ENCODE peak calls at places on chromosome 22, in seven cellular contexts. G is GM20000, A is tibial artery, E is foreskin fibroblast, F is right lobe of liver, D is left ventricle myocardium inferior, O is GM13977. J is an unnamed sample.

GRCh38 chr22:27262371-27262770 is 539.2 kb downstream of the MN1 start:
- DNase-seq in G (no peak), A (no peak), E (no peak), F (no peak), D (no peak), O (no peak), J (no peak)

GRCh38 chr22:23121026-23121823 is 20.6 kb downstream of the RSPH14 start:
- DNase-seq in G (no peak), A (no peak), E (peak), F (no peak), D (no peak), O (no peak), J (no peak)

GRCh38 chr22:27046126-27046525 is 388.7 kb downstream of the MIAT start:
- DNase-seq in G (no peak), A (no peak), E (no peak), F (no peak), D (no peak), O (no peak), J (no peak)

GRCh38 chr22:46963672-46964545 is 201.5 kb downstream of the TBC1D22A start:
- DNase-seq in G (no peak), A (no peak), E (no peak), F (peak), D (no peak), O (no peak), J (no peak)

GRCh38 chr22:32416556-32417085 is 4.6 kb upstream of the RTCB start:
- DNase-seq in G (no peak), A (no peak), E (no peak), F (no peak), D (no peak), O (no peak), J (no peak)

GRCh38 chr22:49328630-49329405 is 498.9 kb downstream of the BRD1 start:
- DNase-seq in G (no peak), A (no peak), E (no peak), F (no peak), D (no peak), O (peak), J (no peak)

GRCh38 chr22:39925273-39925672 is 24.4 kb downstream of the GRAP2 start:
- DNase-seq in G (no peak), A (no peak), E (no peak), F (no peak), D (no peak), O (no peak), J (no peak)

GRCh38 chr22:44839721-44840120 is 87.3 kb downstream of the ARHGAP8 start:
- DNase-seq in G (no peak), A (no peak), E (no peak), F (peak), D (no peak), O (no peak), J (no peak)

GRCh38 chr22:47049078-47049609 is 286.7 kb downstream of the TBC1D22A start:
- DNase-seq in G (peak), A (no peak), E (no peak), F (peak), D (no peak), O (no peak), J (peak)

GRCh38 chr22:32636884-32637283 is 162.3 kb downstream of the FBXO7 start:
- DNase-seq in G (no peak), A (no peak), E (no peak), F (no peak), D (no peak), O (no peak), J (no peak)

GRCh38 chr22:36298601-36299000 is 45.7 kb downstream of the APOL1 start:
- DNase-seq in G (no peak), A (no peak), E (no peak), F (peak), D (no peak), O (no peak), J (no peak)

GRCh38 chr22:24744638-24745037 is 29.9 kb downstream of the PIWIL3 start:
- DNase-seq in G (no peak), A (no peak), E (no peak), F (no peak), D (no peak), O (no peak), J (no peak)

GRCh38 chr22:50603511-50604255 is 3.1 kb downstream of the MAPK8IP2 start:
- DNase-seq in G (peak), A (no peak), E (peak), F (no peak), D (no peak), O (peak), J (no peak)

GRCh38 chr22:41273128-41273527 is 12.9 kb downstream of the RANGAP1 start:
- DNase-seq in G (no peak), A (no peak), E (no peak), F (no peak), D (no peak), O (no peak), J (no peak)

GRCh38 chr22:34669001-34669400 is 397.0 kb upstream of the ISX start:
- DNase-seq in G (no peak), A (no peak), E (peak), F (no peak), D (no peak), O (no peak), J (no peak)

GRCh38 chr22:47674600-47674999 is 912.1 kb downstream of the TBC1D22A start:
- DNase-seq in G (no peak), A (no peak), E (no peak), F (no peak), D (no peak), O (no peak), J (no peak)

GRCh38 chr22:49344196-49344595 is 483.5 kb downstream of the BRD1 start:
- DNase-seq in G (no peak), A (no peak), E (no peak), F (no peak), D (no peak), O (no peak), J (no peak)

GRCh38 chr22:28435271-28435825 is 244.3 kb downstream of the TTC28 start:
- DNase-seq in G (no peak), A (no peak), E (no peak), F (peak), D (peak), O (no peak), J (no peak)

GRCh38 chr22:22391543-22391942 is 117.0 kb downstream of the ZNF280B start:
- DNase-seq in G (no peak), A (no peak), E (no peak), F (no peak), D (no peak), O (no peak), J (no peak)

GRCh38 chr22:30044369-30044768 is 35.9 kb upstream of the HORMAD2 start:
- DNase-seq in G (no peak), A (no peak), E (peak), F (no peak), D (no peak), O (no peak), J (no peak)

GRCh38 chr22:39773976-39774539 is 119.5 kb downstream of the ENTHD1 start:
- DNase-seq in G (peak), A (no peak), E (no peak), F (no peak), D (no peak), O (peak), J (peak)

GRCh38 chr22:44338183-44338812 is 25.5 kb upstream of the SHISAL1 start:
- DNase-seq in G (no peak), A (no peak), E (peak), F (no peak), D (peak), O (no peak), J (no peak)

GRCh38 chr22:36417281-36417686 is 29.5 kb upstream of the MYH9 start:
- DNase-seq in G (no peak), A (no peak), E (peak), F (peak), D (no peak), O (no peak), J (no peak)

GRCh38 chr22:44758354-44758969 is 6.1 kb downstream of the ARHGAP8 start:
- DNase-seq in G (no peak), A (no peak), E (peak), F (no peak), D (no peak), O (no peak), J (no peak)

GRCh38 chr22:43879901-43880742 is 11.7 kb downstream of the PNPLA5 start:
- DNase-seq in G (no peak), A (no peak), E (no peak), F (no peak), D (no peak), O (no peak), J (no peak)

GRCh38 chr22:23070418-23071162 is at the start of gene GNAZ:
- DNase-seq in G (no peak), A (no peak), E (peak), F (peak), D (no peak), O (peak), J (peak)

GRCh38 chr22:24768537-24769374 is 5.8 kb downstream of the PIWIL3 start:
- DNase-seq in G (peak), A (peak), E (peak), F (no peak), D (peak), O (peak), J (peak)

GRCh38 chr22:26399288-26399687 is 29.8 kb upstream of the ASPHD2 start:
- DNase-seq in G (no peak), A (no peak), E (no peak), F (no peak), D (no peak), O (no peak), J (no peak)

GRCh38 chr22:38901111-38901641 is 29.2 kb upstream of the CBX6 start:
- DNase-seq in G (no peak), A (no peak), E (no peak), F (no peak), D (no peak), O (no peak), J (no peak)

GRCh38 chr22:27454807-27455450 is 346.6 kb downstream of the MN1 start:
- DNase-seq in G (no peak), A (no peak), E (no peak), F (no peak), D (no peak), O (no peak), J (no peak)

GRCh38 chr22:40187389-40187788 is 9.7 kb downstream of the TNRC6B start:
- DNase-seq in G (no peak), A (no peak), E (no peak), F (no peak), D (no peak), O (no peak), J (no peak)

GRCh38 chr22:35629406-35630234 is 12.5 kb upstream of the MB start:
- DNase-seq in G (peak), A (peak), E (peak), F (no peak), D (no peak), O (peak), J (peak)

GRCh38 chr22:37781434-37782059 is 26.2 kb upstream of the GCAT start:
- DNase-seq in G (no peak), A (no peak), E (peak), F (peak), D (no peak), O (no peak), J (no peak)
- TF ChIP-seq CTCF in G (no peak), A (no peak), E (peak), F (peak), D (peak), O (no peak), J (no peak)

GRCh38 chr22:19810381-19811141 is 44.1 kb downstream of the GNB1L start:
- DNase-seq in G (no peak), A (no peak), E (no peak), F (peak), D (no peak), O (no peak), J (no peak)
- TF ChIP-seq CTCF in G (no peak), A (no peak), E (no peak), F (no peak), D (no peak), O (no peak), J (no peak)

GRCh38 chr22:31199187-31199586 is 12.9 kb upstream of the LIMK2 start:
- DNase-seq in G (no peak), A (no peak), E (no peak), F (no peak), D (no peak), O (no peak), J (no peak)
- TF ChIP-seq CTCF in G (no peak), A (no peak), E (no peak), F (peak), D (peak), O (no peak), J (no peak)

DNA sequence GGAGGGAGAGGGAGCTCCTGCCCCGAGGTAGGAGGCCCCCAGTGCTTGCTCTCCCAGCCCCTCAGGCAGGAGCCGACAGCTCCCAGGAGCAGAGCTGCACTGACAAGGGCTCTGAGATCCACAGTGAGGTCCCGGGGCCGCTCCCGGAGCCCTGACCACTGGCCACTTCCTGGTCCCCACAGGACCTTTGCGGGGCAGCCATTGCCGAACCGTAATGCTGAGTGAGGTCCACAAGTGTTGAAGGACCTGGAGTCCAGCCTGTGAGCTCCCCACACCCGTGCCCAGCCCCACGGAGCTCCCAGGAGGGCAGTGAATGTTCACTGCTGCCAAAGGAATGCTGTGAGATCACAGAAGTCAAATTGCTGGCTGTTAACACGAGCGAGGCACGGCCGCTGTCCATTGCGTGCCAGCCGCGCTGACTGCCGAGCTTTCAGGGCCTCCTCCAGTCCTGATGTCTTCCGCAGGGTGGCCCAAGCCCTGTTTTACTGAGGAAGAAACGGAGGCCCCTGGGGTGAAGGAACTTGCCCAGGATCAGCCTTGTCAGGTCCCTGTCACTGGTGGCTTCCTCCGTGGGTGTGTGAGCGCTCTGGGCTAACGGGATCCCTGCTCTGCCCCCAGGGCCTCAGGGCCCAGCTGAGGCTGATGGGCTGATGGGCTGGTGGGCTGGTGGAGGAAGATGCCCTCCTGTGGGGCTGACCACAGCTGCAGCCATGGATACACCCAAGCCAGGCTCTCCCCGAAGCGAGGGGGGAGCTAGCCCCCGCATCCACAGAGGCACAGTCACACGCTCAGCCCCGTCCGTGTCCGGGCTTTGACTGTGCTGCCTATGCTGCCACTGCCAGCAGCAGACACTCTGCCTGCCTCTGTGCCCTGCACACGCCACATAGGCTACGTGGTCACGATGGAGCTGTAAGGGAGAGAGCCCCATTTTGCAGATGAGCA is 70.8 kb downstream of the WNT7B start:
- DNase-seq in G (no peak), A (no peak), E (peak), F (no peak), D (peak), O (no peak), J (no peak)
- TF ChIP-seq CTCF in G (no peak), A (no peak), E (no peak), F (no peak), D (peak), O (no peak), J (no peak)

GRCh38 chr22:19199479-19199878 is 20.9 kb upstream of the SLC25A1 start:
- DNase-seq in G (no peak), A (no peak), E (no peak), F (no peak), D (no peak), O (no peak), J (no peak)
- TF ChIP-seq CTCF in G (no peak), A (no peak), E (no peak), F (no peak), D (no peak), O (no peak), J (no peak)

J was measured in GM10248.